ENCODE peak calls at places on chromosomes 11 and 22, in seven cellular contexts. G is AG04450, A is heart right ventricle, S is IMR-90, L is stomach, I is endodermal cell, W is cardiac muscle cell. X is an unnamed sample.
A peak's percentile ranks its signal among the peaks of the same experiment; 100 is the strongest.

GRCh38 chr11:13260963-13261599 is 16.5 kb upstream of the BMAL1 start:
- DNase-seq in S (peak; percentile 12), L (no peak), I (no peak), W (no peak), G (no peak), A (peak; percentile 34), X (no peak)

GRCh38 chr11:126049159-126049558 is 13.5 kb downstream of the CDON start:
- DNase-seq in A (no peak), L (no peak), G (no peak), W (no peak), S (no peak), I (no peak), X (no peak)

GRCh38 chr22:38704568-38705234 is 1.0 kb upstream of the GTPBP1 start:
- DNase-seq in I (no peak), W (no peak), A (no peak), G (no peak), S (no peak), L (no peak), X (no peak)

GRCh38 chr22:22955866-22956535 is 68.4 kb downstream of the IGLL5 start:
- DNase-seq in G (peak; percentile 41), I (peak; percentile 86), A (peak; percentile 72), W (peak; percentile 66), S (peak; percentile 61), L (peak; percentile 78), X (peak; percentile 39)

GRCh38 chr11:60854140-60854846 is 1.5 kb downstream of the PTGDR2 start:
- DNase-seq in L (no peak), A (no peak), G (no peak), W (no peak), I (no peak), S (no peak), X (no peak)

GRCh38 chr11:130465259-130465658 is 16.8 kb downstream of the ADAMTS15 start:
- DNase-seq in I (no peak), G (no peak), W (no peak), A (no peak), S (peak; percentile 27), L (no peak), X (no peak)

GRCh38 chr11:62725686-62726085 is 1.6 kb downstream of the HNRNPUL2 start:
- DNase-seq in A (no peak), G (no peak), W (no peak), I (no peak), L (no peak), S (no peak), X (no peak)

GRCh38 chr11:8340299-8340698 is 76.6 kb upstream of the LMO1 start:
- DNase-seq in I (no peak), W (no peak), S (no peak), A (no peak), G (no peak), L (no peak), X (no peak)

GRCh38 chr11:106311531-106312230 is 234.2 kb downstream of the AASDHPPT start:
- DNase-seq in I (no peak), G (no peak), W (no peak), A (no peak), S (no peak), L (no peak), X (no peak)

GRCh38 chr22:26669060-26669481 is 11.7 kb downstream of the MIAT start:
- DNase-seq in S (peak; percentile 63), W (peak; percentile 50), G (no peak), L (no peak), A (no peak), I (peak; percentile 86), X (no peak)

GRCh38 chr11:82682003-82682751 is 51.5 kb downstream of the FAM181B start:
- DNase-seq in S (peak; percentile 75), A (peak; percentile 35), I (peak; percentile 62), W (peak; percentile 55), L (no peak), G (peak; percentile 24), X (peak; percentile 56)

GRCh38 chr11:113806403-113806802 is 26.8 kb downstream of the CLDN25 start:
- DNase-seq in I (peak; percentile 90), A (no peak), S (peak; percentile 7), G (no peak), W (peak; percentile 54), L (no peak), X (peak; percentile 5)

GRCh38 chr11:44351898-44352498 is 42.1 kb upstream of the ALX4 start:
- DNase-seq in S (no peak), A (no peak), G (no peak), I (no peak), L (no peak), W (no peak), X (no peak)

GRCh38 chr11:2930705-2931415 is 1.6 kb upstream of the PHLDA2 start:
- DNase-seq in L (peak; percentile 91), S (peak; percentile 23), G (no peak), I (peak; percentile 98), W (peak; percentile 72), A (peak; percentile 44), X (no peak)

GRCh38 chr11:68685656-68686380 is 1.5 kb downstream of the GAL start:
- DNase-seq in L (no peak), S (no peak), A (no peak), I (no peak), W (no peak), G (no peak), X (no peak)

GRCh38 chr11:117643606-117644300 is 153.3 kb downstream of the DSCAML1 start:
- DNase-seq in G (no peak), S (no peak), L (no peak), W (peak; percentile 77), I (peak; percentile 76), A (no peak), X (no peak)

GRCh38 chr11:2562897-2563215 is 118.0 kb downstream of the KCNQ1 start:
- DNase-seq in A (no peak), S (no peak), I (no peak), L (no peak), G (no peak), W (no peak), X (no peak)

GRCh38 chr11:12321217-12321937 is 56.0 kb upstream of the PARVA start:
- DNase-seq in I (no peak), A (no peak), L (no peak), G (no peak), S (peak; percentile 52), W (no peak), X (no peak)

GRCh38 chr11:9137293-9138132 is 46.1 kb upstream of the SCUBE2 start:
- DNase-seq in G (peak; percentile 41), W (peak; percentile 79), I (peak; percentile 97), S (peak; percentile 69), L (peak; percentile 84), A (peak; percentile 70), X (peak; percentile 56)

GRCh38 chr11:66347425-66348276 is at the start of gene B4GAT1:
- DNase-seq in W (peak; percentile 83), G (peak; percentile 83), A (peak; percentile 88), I (peak; percentile 93), L (peak; percentile 86), S (peak; percentile 93), X (peak; percentile 75)

GRCh38 chr11:66345316-66345649 is 379 bp upstream of the BRMS1 start:
- DNase-seq in G (no peak), I (no peak), S (no peak), W (no peak), L (no peak), A (no peak), X (no peak)

GRCh38 chr11:66343176-66343575 is 1.7 kb downstream of the BRMS1 start:
- DNase-seq in L (no peak), I (no peak), S (peak; percentile 48), W (no peak), G (no peak), A (no peak), X (no peak)

GRCh38 chr11:66346476-66347424 is 679 bp downstream of the B4GAT1 start:
- DNase-seq in S (no peak), G (no peak), A (no peak), L (peak; percentile 41), W (no peak), I (no peak), X (no peak)

GRCh38 chr11:66344550-66345315 is at the start of gene BRMS1:
- DNase-seq in I (peak; percentile 98), W (peak; percentile 98), L (peak; percentile 99), G (peak; percentile 87), S (peak; percentile 97), A (peak; percentile 99), X (peak; percentile 93)
- TF ChIP-seq CTCF in I (peak; percentile 20), W (no peak), L (peak; percentile 58), G (peak; percentile 13), S (no peak), A (no peak), X (peak; percentile 2)

GRCh38 chr11:32792111-32792947 is 2.1 kb downstream of the CCDC73 start:
- DNase-seq in G (no peak), W (no peak), L (no peak), A (no peak), S (no peak), I (no peak), X (no peak)
- H3K4me3 ChIP-seq in G (no peak overlapping the region), W (no peak overlapping the region), L (no peak overlapping the region), A (peak overlapping the region; percentile 8), S (no peak overlapping the region), I (no peak overlapping the region), X (no peak overlapping the region)

DNA sequence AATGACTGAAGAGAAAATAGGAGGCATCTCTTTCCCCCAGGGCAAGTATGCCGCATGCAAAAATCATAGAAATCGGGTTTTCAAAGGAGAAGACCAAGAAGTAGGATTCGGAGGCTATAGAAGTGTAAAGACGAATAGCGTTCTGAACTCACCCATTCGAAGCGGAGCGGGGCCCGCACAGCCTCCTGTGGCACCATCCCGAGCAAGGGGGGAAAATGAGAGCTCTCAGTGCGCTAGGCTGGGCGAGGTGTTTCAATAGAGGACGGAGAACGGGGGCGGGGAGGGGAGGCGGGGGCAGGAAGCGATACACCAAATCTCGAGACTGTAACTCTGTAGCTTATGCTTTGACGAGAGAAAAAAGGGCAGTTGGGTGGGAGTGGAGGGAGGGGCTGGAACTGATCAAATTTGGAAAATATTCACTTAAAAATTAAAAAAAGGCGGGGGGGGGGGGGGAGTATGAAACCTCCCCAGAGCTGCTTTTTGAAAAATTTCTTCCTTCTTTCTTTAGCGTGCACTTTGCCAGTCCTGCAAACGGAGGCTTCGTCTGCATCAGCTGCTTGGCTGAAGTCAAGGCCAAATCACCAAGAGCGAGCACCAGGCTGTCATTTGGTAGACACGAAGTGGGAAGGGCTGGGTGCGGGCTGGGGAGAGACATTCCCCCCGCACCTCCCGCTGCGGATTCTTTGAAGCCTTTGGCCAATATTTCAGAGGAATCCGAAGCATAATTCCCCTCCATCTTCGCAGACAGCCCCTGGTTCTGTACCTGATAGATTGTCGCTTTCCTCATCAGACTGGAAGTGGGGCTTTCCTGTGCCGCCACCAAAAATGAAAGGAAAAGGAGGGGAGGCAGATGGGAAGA is 15.6 kb downstream of the BLID start:
- DNase-seq in G (peak; percentile 38), A (peak; percentile 58), W (peak; percentile 77), I (peak; percentile 75), L (no peak), S (peak; percentile 68), X (peak; percentile 53)
- TF ChIP-seq CTCF in G (no peak), A (no peak), W (no peak), I (no peak), L (no peak), S (no peak), X (no peak)

DNA sequence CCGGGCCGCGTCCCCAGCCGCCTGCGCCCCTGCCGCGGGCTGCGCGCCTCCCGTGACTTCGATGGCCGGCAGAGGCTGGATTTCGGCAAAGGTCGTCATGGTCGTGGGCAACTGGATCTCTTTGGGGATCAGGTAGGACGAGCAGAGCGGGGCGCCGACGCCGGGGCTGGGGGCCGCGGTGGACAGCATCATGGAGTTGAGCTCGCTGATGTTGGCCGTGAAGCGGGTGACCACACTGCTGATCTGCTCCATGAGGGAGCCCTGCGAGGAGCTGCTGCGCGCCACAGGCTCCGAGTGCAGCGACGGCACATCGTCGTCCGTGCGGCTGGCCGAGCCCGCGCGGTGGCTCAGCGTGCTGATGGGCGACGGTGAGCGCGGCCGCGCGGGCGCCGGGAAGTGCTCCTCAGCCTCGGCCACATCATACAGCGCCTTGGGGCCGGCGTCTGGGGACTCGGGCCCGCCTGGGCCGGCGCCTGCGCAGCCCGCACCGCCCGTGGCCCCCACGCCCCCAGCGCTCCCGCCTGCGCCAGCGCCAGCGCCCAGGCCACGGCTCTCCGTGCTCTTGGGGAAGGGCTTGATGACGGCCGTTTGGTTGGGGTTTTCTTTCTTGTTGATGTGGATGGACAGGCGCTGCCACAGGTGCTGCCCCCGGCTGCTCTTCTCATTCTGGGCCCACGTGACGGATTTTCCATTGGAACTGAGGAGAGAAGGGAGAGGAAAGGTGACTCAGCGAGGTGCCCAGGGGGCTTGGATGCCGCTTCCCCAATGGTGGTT is 171.5 kb upstream of the CTSC start:
- DNase-seq in W (peak; percentile 55), S (no peak), A (no peak), L (no peak), I (peak; percentile 82), G (no peak), X (no peak)
- H3K4me3 ChIP-seq in W (peak overlapping the region; percentile 30), S (peak overlapping the region; percentile 13), A (peak overlapping the region; percentile 51), L (peak overlapping the region; percentile 31), I (peak overlapping the region; percentile 66), G (no peak overlapping the region), X (peak overlapping the region; percentile 33)

X was measured in astrocyte of the cerebellum.